ENCODE peak calls at places on chromosomes 12 and 14, in six cellular contexts. Q, F, X, U, O and Y are unnamed samples.

GRCh38 chr12:77124767-77125166 is 59.4 kb upstream of the E2F7 start:
- DNase-seq in Q (no peak), F (no peak), X (peak; percentile 82), U (no peak), O (no peak), Y (no peak)

GRCh38 chr12:12520278-12520677 is 42.4 kb downstream of the DUSP16 start:
- DNase-seq in Q (no peak), F (no peak), X (no peak), U (no peak), O (no peak), Y (no peak)

GRCh38 chr14:104966261-104967143 is 11.7 kb downstream of the AHNAK2 start:
- DNase-seq in Q (no peak), F (no peak), X (no peak), U (no peak), O (no peak), Y (no peak)

GRCh38 chr12:6241495-6241894 is 41.3 kb downstream of the CD9 start:
- DNase-seq in Q (no peak), F (no peak), X (no peak), U (no peak), O (peak; percentile 75), Y (no peak)

GRCh38 chr12:58833844-58834243 is 86.5 kb downstream of the LRIG3 start:
- DNase-seq in Q (no peak), F (no peak), X (no peak), U (no peak), O (no peak), Y (no peak)

GRCh38 chr12:100794441-100795192 is at the start of gene ANO4:
- DNase-seq in Q (peak; percentile 64), F (no peak), X (no peak), U (no peak), O (no peak), Y (no peak)

GRCh38 chr12:116773276-116773731 is 35.2 kb downstream of the RNFT2 start:
- DNase-seq in Q (no peak), F (no peak), X (no peak), U (peak; percentile 57), O (no peak), Y (no peak)

GRCh38 chr12:132284618-132285310 is 44.6 kb downstream of the GALNT9 start:
- DNase-seq in Q (no peak), F (no peak), X (no peak), U (no peak), O (no peak), Y (no peak)

GRCh38 chr12:94621662-94622359 is 28.5 kb downstream of the TMCC3 start:
- DNase-seq in Q (no peak), F (peak; percentile 73), X (peak; percentile 69), U (no peak), O (no peak), Y (peak; percentile 75)

GRCh38 chr14:100129161-100129589 is 30.3 kb downstream of the DEGS2 start:
- DNase-seq in Q (no peak), F (no peak), X (no peak), U (no peak), O (no peak), Y (no peak)

GRCh38 chr14:57632649-57633048 is 139.0 kb upstream of the CCDC198 start:
- DNase-seq in Q (no peak), F (no peak), X (no peak), U (no peak), O (no peak), Y (no peak)

GRCh38 chr12:131860472-131861260 is 32.5 kb downstream of the MMP17 start:
- DNase-seq in Q (no peak), F (no peak), X (peak; percentile 23), U (no peak), O (peak; percentile 60), Y (no peak)

GRCh38 chr12:25701290-25701689 is 148.2 kb upstream of the LMNTD1 start:
- DNase-seq in Q (no peak), F (no peak), X (peak; percentile 74), U (no peak), O (no peak), Y (no peak)

GRCh38 chr14:68191567-68192321 is 372.2 kb downstream of the RAD51B start:
- DNase-seq in Q (no peak), F (no peak), X (peak; percentile 57), U (no peak), O (no peak), Y (no peak)

GRCh38 chr12:110373025-110373876 is 30.3 kb downstream of the ANAPC7 start:
- DNase-seq in Q (no peak), F (no peak), X (no peak), U (no peak), O (no peak), Y (no peak)

GRCh38 chr12:123027726-123028445 is 47.4 kb downstream of the ARL6IP4 start:
- DNase-seq in Q (no peak), F (no peak), X (no peak), U (no peak), O (no peak), Y (no peak)

GRCh38 chr14:65790185-65790815 is 377.8 kb downstream of the FUT8 start:
- DNase-seq in Q (no peak), F (no peak), X (no peak), U (no peak), O (no peak), Y (no peak)

GRCh38 chr14:36655963-36656768 is 5.5 kb upstream of the PAX9 start:
- DNase-seq in Q (no peak), F (peak; percentile 19), X (no peak), U (peak; percentile 75), O (no peak), Y (peak; percentile 23)

GRCh38 chr14:76950043-76951020 is 78.2 kb downstream of the IRF2BPL start:
- DNase-seq in Q (no peak), F (no peak), X (peak; percentile 78), U (no peak), O (no peak), Y (no peak)

GRCh38 chr14:52064174-52064573 is 4.7 kb downstream of the NID2 start:
- DNase-seq in Q (no peak), F (no peak), X (no peak), U (no peak), O (no peak), Y (no peak)

GRCh38 chr12:15855646-15856045 is 26.5 kb upstream of the STRAP start:
- DNase-seq in Q (no peak), F (no peak), X (no peak), U (no peak), O (no peak), Y (no peak)

GRCh38 chr12:89655851-89656250 is 52.8 kb downstream of the ATP2B1 start:
- DNase-seq in Q (no peak), F (no peak), X (peak; percentile 14), U (no peak), O (no peak), Y (no peak)

GRCh38 chr14:20434701-20435453 is 1.1 kb downstream of the KLHL33 start:
- DNase-seq in Q (peak; percentile 69), F (no peak), X (no peak), U (peak; percentile 7), O (peak; percentile 64), Y (no peak)

GRCh38 chr14:91065266-91065665 is 4.8 kb upstream of the RPS6KA5 start:
- DNase-seq in Q (no peak), F (no peak), X (no peak), U (no peak), O (no peak), Y (no peak)

GRCh38 chr14:91067186-91067585 is 6.7 kb upstream of the RPS6KA5 start:
- DNase-seq in Q (no peak), F (no peak), X (no peak), U (no peak), O (no peak), Y (no peak)

GRCh38 chr14:91075553-91075952 is 15.1 kb upstream of the RPS6KA5 start:
- DNase-seq in Q (no peak), F (no peak), X (no peak), U (no peak), O (no peak), Y (no peak)

GRCh38 chr14:91068642-91069041 is 8.2 kb upstream of the RPS6KA5 start:
- DNase-seq in Q (no peak), F (no peak), X (peak; percentile 56), U (no peak), O (no peak), Y (no peak)

DNA sequence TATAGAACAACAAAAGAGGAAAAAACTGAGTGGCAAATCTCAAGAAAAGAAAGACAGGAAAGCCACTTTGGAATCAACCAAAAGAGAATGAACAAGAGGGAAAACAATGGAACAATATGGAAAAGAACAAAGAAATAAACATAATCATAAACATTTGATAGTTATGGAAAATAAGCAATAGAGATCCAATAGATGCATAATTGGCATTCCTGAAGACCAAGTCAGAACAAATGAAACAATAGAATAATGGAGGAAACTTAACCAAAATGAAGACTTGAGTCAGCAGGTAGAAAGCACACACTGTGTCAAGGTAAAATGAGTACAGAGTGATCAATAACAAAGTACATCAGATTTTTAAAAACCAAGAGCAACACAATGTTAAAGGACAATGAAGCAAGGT is 10.1 kb upstream of the RPS6KA5 start:
- DNase-seq in Q (no peak), F (no peak), X (no peak), U (no peak), O (no peak), Y (no peak)
- TF ChIP-seq CTCF in Q (no peak), F (no peak), X (no peak), U (no peak), O (no peak), Y (no peak)

GRCh38 chr14:89283327-89284060 is 133.5 kb downstream of the FOXN3 start:
- DNase-seq in Q (no peak), F (no peak), X (no peak), U (no peak), O (no peak), Y (no peak)
- TF ChIP-seq CTCF in Q (no peak), F (no peak), X (no peak), U (no peak), O (no peak), Y (no peak)

GRCh38 chr14:31420319-31421081 is at the start of gene HEATR5A:
- DNase-seq in Q (peak; percentile 95), F (peak; percentile 95), X (peak; percentile 92), U (peak; percentile 96), O (peak; percentile 94), Y (peak; percentile 96)
- TF ChIP-seq CTCF in Q (peak; percentile 60), F (peak; percentile 14), X (no peak), U (no peak), O (peak; percentile 43), Y (peak; percentile 32)

GRCh38 chr14:61343471-61343870 is 22.1 kb downstream of the PRKCH start:
- DNase-seq in Q (no peak), F (no peak), X (no peak), U (no peak), O (no peak), Y (no peak)

GRCh38 chr14:61342941-61343340 is 21.6 kb downstream of the PRKCH start:
- DNase-seq in Q (no peak), F (no peak), X (no peak), U (no peak), O (no peak), Y (no peak)

GRCh38 chr14:61345144-61345482 is 23.7 kb downstream of the PRKCH start:
- DNase-seq in Q (no peak), F (no peak), X (no peak), U (no peak), O (no peak), Y (no peak)

GRCh38 chr14:61344437-61345143 is 23.2 kb downstream of the PRKCH start:
- DNase-seq in Q (no peak), F (no peak), X (no peak), U (no peak), O (no peak), Y (no peak)

DNA sequence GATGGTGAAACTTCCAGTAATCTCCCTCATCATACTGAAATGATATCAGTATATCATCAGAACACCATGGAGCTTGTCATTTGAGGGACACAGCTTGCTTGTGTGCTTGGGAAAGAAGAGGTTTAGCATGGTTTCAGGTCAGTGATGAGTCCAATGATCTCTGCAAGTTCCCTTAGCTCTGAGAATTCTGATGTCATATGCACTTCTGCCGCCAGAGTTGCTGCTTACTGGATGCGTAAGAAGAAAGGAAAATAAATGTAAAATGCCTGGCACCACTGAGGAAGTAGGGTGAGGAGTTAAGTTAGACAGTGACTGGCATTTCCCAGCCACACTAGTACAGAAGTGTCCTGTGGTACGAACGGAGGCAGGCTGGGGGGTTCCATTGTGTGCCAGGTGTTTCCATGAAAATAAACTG is 22.6 kb downstream of the PRKCH start:
- DNase-seq in Q (no peak), F (no peak), X (no peak), U (no peak), O (no peak), Y (no peak)
- TF ChIP-seq CTCF in Q (no peak), F (no peak), X (no peak), U (no peak), O (no peak), Y (no peak)